ENCODE peak calls at places on chromosome 7, in six cellular contexts. K, D, P, I, A and U are unnamed samples.

GRCh38 chr7:25716421-25716820 is 435.6 kb upstream of the NFE2L3 start:
- DNase-seq in K (no peak), D (no peak), P (no peak), I (no peak), A (no peak), U (no peak)

GRCh38 chr7:45073843-45074737 is 14.7 kb downstream of the NACAD start:
- DNase-seq in K (no peak), D (no peak), P (no peak), I (no peak), A (no peak), U (no peak)

GRCh38 chr7:155300641-155301452 is 3.2 kb downstream of the INSIG1 start:
- DNase-seq in K (no peak), D (no peak), P (no peak), I (no peak), A (no peak), U (no peak)

GRCh38 chr7:81244213-81244612 is 325.4 kb upstream of the SEMA3C start:
- DNase-seq in K (peak), D (no peak), P (peak), I (peak), A (peak), U (no peak)

GRCh38 chr7:27750336-27750735 is 10.4 kb downstream of the TAX1BP1 start:
- DNase-seq in K (no peak), D (no peak), P (no peak), I (no peak), A (no peak), U (no peak)

GRCh38 chr7:16078076-16078952 is 343.0 kb downstream of the CRPPA start:
- DNase-seq in K (peak), D (no peak), P (peak), I (peak), A (peak), U (peak)

GRCh38 chr7:108461855-108462254 is 5.6 kb upstream of the NRCAM start:
- DNase-seq in K (peak), D (no peak), P (peak), I (no peak), A (no peak), U (no peak)

GRCh38 chr7:95509199-95509598 is 23.5 kb downstream of the ASB4 start:
- DNase-seq in K (peak), D (no peak), P (peak), I (peak), A (no peak), U (no peak)

GRCh38 chr7:97971120-97971989 is 18.6 kb downstream of the OCM2 start:
- DNase-seq in K (peak), D (no peak), P (peak), I (no peak), A (peak), U (no peak)

GRCh38 chr7:156668130-156668741 is 27.7 kb downstream of the RNF32 start:
- DNase-seq in K (no peak), D (no peak), P (peak), I (no peak), A (peak), U (no peak)

GRCh38 chr7:116552616-116553015 is 27.8 kb downstream of the CAV1 start:
- DNase-seq in K (no peak), D (no peak), P (no peak), I (no peak), A (no peak), U (no peak)

GRCh38 chr7:103011650-103012049 is 62.9 kb downstream of the FBXL13 start:
- DNase-seq in K (peak), D (no peak), P (no peak), I (no peak), A (no peak), U (no peak)

GRCh38 chr7:20722941-20723340 is 63.7 kb downstream of the SP8 start:
- DNase-seq in K (no peak), D (no peak), P (no peak), I (no peak), A (no peak), U (no peak)

GRCh38 chr7:99090811-99091582 is 52.9 kb downstream of the SMURF1 start:
- DNase-seq in K (no peak), D (no peak), P (no peak), I (peak), A (no peak), U (no peak)

GRCh38 chr7:41869596-41869995 is 166.7 kb upstream of the INHBA start:
- DNase-seq in K (peak), D (no peak), P (no peak), I (no peak), A (no peak), U (no peak)

GRCh38 chr7:45683556-45684148 is 109.5 kb downstream of the ADCY1 start:
- DNase-seq in K (no peak), D (peak), P (no peak), I (no peak), A (no peak), U (no peak)

GRCh38 chr7:115707236-115707635 is 323.3 kb downstream of the TFEC start:
- DNase-seq in K (peak), D (no peak), P (peak), I (peak), A (peak), U (no peak)

GRCh38 chr7:115689941-115690340 is 340.6 kb downstream of the TFEC start:
- DNase-seq in K (no peak), D (no peak), P (no peak), I (peak), A (no peak), U (no peak)

GRCh38 chr7:18145160-18145559 is 117.5 kb upstream of the PRPS1L1 start:
- DNase-seq in K (no peak), D (no peak), P (no peak), I (no peak), A (no peak), U (no peak)

GRCh38 chr7:30831936-30832335 is 60.7 kb downstream of the MINDY4 start:
- DNase-seq in K (no peak), D (no peak), P (no peak), I (no peak), A (no peak), U (no peak)

DNA sequence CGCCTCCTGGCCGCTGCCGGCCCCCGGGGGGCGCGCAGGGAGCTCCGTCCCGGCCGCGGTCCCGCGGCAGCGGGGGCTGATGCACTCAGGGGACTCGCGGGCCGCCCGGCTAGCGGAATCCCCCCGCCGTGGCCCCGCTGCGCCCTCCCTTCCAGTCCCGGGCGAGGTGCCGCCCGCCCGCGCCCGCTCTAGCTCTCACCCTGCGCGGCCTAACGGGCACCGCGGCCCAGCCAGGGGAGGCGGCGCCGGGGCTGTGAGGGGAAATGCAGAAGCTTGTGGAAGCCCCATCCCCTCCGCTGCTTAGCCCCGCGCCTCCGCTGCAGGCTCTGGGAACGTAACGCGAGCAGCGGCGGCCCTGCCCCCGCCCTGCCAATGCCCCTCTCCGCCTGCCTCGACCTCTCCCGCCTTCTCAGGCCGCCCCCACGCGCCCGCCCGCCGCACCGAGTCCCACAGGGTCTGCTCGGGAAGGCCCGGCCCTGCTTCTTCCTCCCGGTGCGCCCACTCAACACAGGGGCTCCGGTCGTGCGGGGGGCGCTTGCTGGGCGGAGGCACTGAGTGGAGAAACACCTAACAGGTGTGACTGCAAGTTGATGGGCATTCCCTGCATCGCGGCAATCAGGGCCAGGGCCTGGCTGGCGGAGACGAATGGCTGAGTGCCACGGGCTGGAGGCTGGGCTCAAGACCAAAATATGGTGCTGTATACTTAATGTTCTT is 383 bp upstream of the TMEM229A start:
- DNase-seq in K (peak), D (no peak), P (peak), I (no peak), A (no peak), U (no peak)
- H3K4me3 ChIP-seq in K (peak), D (no peak), P (peak), I (no peak), A (peak), U (no peak)

DNA sequence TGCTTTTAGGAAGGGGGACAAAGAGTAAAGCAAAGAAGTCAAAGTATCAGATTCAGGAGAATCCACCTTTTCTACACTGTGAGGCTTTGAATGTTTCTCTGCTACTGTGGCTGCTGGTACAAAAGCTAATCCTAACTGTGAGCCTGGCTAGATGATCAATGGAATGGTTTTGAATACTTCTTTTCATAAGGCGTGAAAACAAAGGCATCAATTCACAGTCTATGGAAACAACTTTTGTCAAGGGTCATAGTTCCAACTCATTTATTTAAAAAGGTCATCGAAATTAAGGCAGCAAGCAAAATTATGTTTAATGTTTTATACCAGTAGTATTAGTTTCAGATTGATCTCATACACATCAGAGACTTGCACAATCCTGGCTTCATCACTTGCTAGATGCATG is 118.1 kb downstream of the CTTNBP2 start:
- DNase-seq in K (no peak), D (no peak), P (no peak), I (no peak), A (no peak), U (no peak)
- TF ChIP-seq CTCF in K (no peak), D (no peak), P (no peak), I (no peak), A (no peak), U (no peak)

GRCh38 chr7:73427902-73428696 is 5.5 kb upstream of the FZD9 start:
- DNase-seq in K (no peak), D (no peak), P (no peak), I (no peak), A (no peak), U (no peak)

GRCh38 chr7:73423519-73424485 is 9.8 kb upstream of the FZD9 start:
- DNase-seq in K (no peak), D (no peak), P (peak), I (no peak), A (no peak), U (no peak)

GRCh38 chr7:73425356-73425983 is 8.1 kb upstream of the FZD9 start:
- DNase-seq in K (no peak), D (no peak), P (no peak), I (no peak), A (no peak), U (no peak)

GRCh38 chr7:73426016-73426415 is 7.6 kb upstream of the FZD9 start:
- DNase-seq in K (no peak), D (no peak), P (no peak), I (no peak), A (no peak), U (no peak)

DNA sequence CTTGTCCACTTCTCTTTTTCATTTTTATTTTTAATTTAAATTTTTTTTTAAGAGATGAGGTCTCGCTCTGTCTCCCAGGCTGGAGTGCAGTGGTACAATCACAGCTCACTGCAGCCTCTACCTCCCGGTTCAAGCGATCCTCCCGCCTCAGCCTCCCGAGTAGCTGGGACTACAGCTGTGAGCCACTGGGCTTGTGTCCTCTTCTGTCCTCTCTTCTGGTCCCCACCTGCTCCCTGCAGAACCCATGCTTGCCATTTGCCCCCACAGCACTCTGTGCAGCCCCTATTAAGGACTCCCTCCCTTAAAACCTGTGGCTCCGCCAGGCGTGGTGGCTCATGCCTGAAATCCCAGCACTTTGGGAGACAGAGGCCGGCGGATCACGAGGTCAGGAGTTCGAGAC is 9.1 kb upstream of the FZD9 start:
- DNase-seq in K (no peak), D (no peak), P (no peak), I (no peak), A (no peak), U (no peak)
- H3K4me3 ChIP-seq in K (no peak), D (no peak), P (no peak), I (no peak), A (no peak), U (no peak)

GRCh38 chr7:14691597-14692203 is 210.9 kb downstream of the DGKB start:
- DNase-seq in K (peak), D (peak), P (peak), I (no peak), A (peak), U (no peak)
- TF ChIP-seq CTCF in K (peak), D (no peak), P (peak), I (peak), A (peak), U (peak)

GRCh38 chr7:130367836-130368235 is 12.5 kb upstream of the CPA1 start:
- DNase-seq in K (no peak), D (no peak), P (no peak), I (no peak), A (no peak), U (no peak)
- H3K4me3 ChIP-seq in K (no peak), D (no peak), P (no peak), I (no peak), A (no peak), U (no peak)